ENCODE peak calls at places on chromosome 21, in five cellular contexts. One of them, this sample, is unnamed.
A peak's percentile ranks its signal among the peaks of the same experiment; 100 is the strongest.

GRCh38 chr21:35674895-35675470 is 385.3 kb downstream of the SETD4 start:
- DNase-seq in bronchial epithelial cell: no peak
- DNase-seq in Calu3: peak; percentile 25
- DNase-seq in progenitor cell of endocrine pancreas: no peak
- DNase-seq in GM13977: no peak
- DNase-seq in this sample: no peak

GRCh38 chr21:15272591-15272990 is 207.8 kb upstream of the NRIP1 start:
- DNase-seq in GM13977: no peak
- DNase-seq in Calu3: no peak
- DNase-seq in bronchial epithelial cell: no peak
- DNase-seq in progenitor cell of endocrine pancreas: no peak
- DNase-seq in this sample: no peak

GRCh38 chr21:19541612-19542011 is 1138.0 kb upstream of the TMPRSS15 start:
- DNase-seq in Calu3: no peak
- DNase-seq in progenitor cell of endocrine pancreas: no peak
- DNase-seq in GM13977: no peak
- DNase-seq in bronchial epithelial cell: no peak
- DNase-seq in this sample: no peak

GRCh38 chr21:16455526-16455925 is 725.7 kb downstream of the USP25 start:
- DNase-seq in GM13977: no peak
- DNase-seq in bronchial epithelial cell: no peak
- DNase-seq in progenitor cell of endocrine pancreas: no peak
- DNase-seq in Calu3: no peak
- DNase-seq in this sample: no peak

GRCh38 chr21:45578811-45579381 is 36.7 kb upstream of the SLC19A1 start:
- DNase-seq in progenitor cell of endocrine pancreas: no peak
- DNase-seq in Calu3: no peak
- DNase-seq in GM13977: no peak
- DNase-seq in bronchial epithelial cell: no peak
- DNase-seq in this sample: no peak

GRCh38 chr21:23522750-23523149 is 2084.5 kb downstream of the MRPL39 start:
- DNase-seq in bronchial epithelial cell: no peak
- DNase-seq in progenitor cell of endocrine pancreas: no peak
- DNase-seq in GM13977: no peak
- DNase-seq in Calu3: no peak
- DNase-seq in this sample: no peak

GRCh38 chr21:34983680-34984086 is 65.4 kb downstream of the RUNX1 start:
- DNase-seq in progenitor cell of endocrine pancreas: no peak
- DNase-seq in bronchial epithelial cell: peak; percentile 63
- DNase-seq in Calu3: no peak
- DNase-seq in GM13977: no peak
- DNase-seq in this sample: no peak

GRCh38 chr21:44742418-44743153 is 31.2 kb upstream of the TSPEAR start:
- DNase-seq in progenitor cell of endocrine pancreas: no peak
- DNase-seq in GM13977: no peak
- DNase-seq in Calu3: no peak
- DNase-seq in bronchial epithelial cell: peak; percentile 18
- DNase-seq in this sample: no peak

GRCh38 chr21:40668535-40669275 is 178.3 kb downstream of the DSCAM start:
- DNase-seq in GM13977: no peak
- DNase-seq in Calu3: no peak
- DNase-seq in progenitor cell of endocrine pancreas: no peak
- DNase-seq in bronchial epithelial cell: no peak
- DNase-seq in this sample: no peak

GRCh38 chr21:46027855-46028493 is 46.4 kb downstream of the COL6A1 start:
- DNase-seq in progenitor cell of endocrine pancreas: no peak
- DNase-seq in GM13977: no peak
- DNase-seq in Calu3: no peak
- DNase-seq in bronchial epithelial cell: no peak
- DNase-seq in this sample: no peak

GRCh38 chr21:28252923-28253322 is 739.8 kb downstream of the LTN1 start:
- DNase-seq in GM13977: no peak
- DNase-seq in bronchial epithelial cell: no peak
- DNase-seq in progenitor cell of endocrine pancreas: no peak
- DNase-seq in Calu3: no peak
- DNase-seq in this sample: no peak
- TF ChIP-seq CTCF in GM13977: no peak
- TF ChIP-seq CTCF in bronchial epithelial cell: no peak
- TF ChIP-seq CTCF in progenitor cell of endocrine pancreas: no peak
- TF ChIP-seq CTCF in Calu3: no peak
- TF ChIP-seq CTCF in this sample: no peak

GRCh38 chr21:42579456-42580075 is 65.9 kb downstream of the SLC37A1 start:
- DNase-seq in GM13977: no peak
- DNase-seq in progenitor cell of endocrine pancreas: no peak
- DNase-seq in bronchial epithelial cell: no peak
- DNase-seq in Calu3: no peak
- DNase-seq in this sample: no peak
- TF ChIP-seq CTCF in GM13977: no peak
- TF ChIP-seq CTCF in progenitor cell of endocrine pancreas: no peak
- TF ChIP-seq CTCF in bronchial epithelial cell: no peak
- TF ChIP-seq CTCF in Calu3: no peak
- TF ChIP-seq CTCF in this sample: no peak

DNA sequence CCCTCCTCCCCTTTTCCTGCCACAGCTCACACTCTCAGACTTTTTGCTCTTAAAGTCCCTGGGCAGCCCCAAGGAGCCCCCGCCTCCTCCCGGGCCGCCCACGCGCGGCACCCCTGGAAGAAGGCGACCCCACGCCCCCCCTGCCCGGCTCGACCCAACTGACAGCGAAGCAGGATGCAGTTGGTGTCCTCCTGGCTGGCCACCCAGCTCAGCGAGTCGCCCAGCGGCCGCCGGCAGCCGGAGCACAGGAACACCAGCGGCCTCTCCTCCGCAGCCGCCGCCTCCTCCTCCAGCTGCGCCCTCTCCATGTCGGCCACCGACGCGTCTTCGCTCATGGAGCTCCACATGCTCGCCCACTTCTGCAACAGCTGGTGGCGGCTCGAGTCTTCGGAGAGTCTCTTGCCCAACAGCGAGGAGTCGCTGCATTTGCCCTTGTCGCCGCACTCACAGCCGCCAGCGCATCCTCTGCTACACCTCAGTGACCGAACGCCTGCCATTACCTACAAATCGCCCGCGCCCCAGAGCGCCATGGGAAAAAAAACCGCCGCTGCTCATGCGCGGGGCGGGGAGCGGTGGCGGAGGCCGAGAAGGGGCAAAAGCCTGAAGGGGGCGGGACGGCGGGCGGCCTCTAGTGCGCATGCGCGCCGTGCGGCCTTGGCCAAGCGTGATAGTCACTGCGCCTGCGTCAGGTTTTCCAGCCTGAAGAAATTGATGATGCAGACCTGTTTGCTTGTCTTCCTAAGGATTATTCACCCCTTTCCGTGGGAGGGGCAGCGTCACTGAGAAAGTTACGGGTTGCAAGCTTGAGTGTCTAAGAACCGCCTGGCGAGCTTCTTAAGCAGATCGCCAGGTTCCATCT is at the start of gene MIS18A:
- DNase-seq in Calu3: peak; percentile 94
- DNase-seq in bronchial epithelial cell: peak; percentile 98
- DNase-seq in GM13977: peak; percentile 94
- DNase-seq in progenitor cell of endocrine pancreas: peak; percentile 97
- DNase-seq in this sample: peak; percentile 87
- TF ChIP-seq CTCF in Calu3: no peak
- TF ChIP-seq CTCF in bronchial epithelial cell: peak; percentile 9
- TF ChIP-seq CTCF in GM13977: no peak
- TF ChIP-seq CTCF in progenitor cell of endocrine pancreas: peak; percentile 3
- TF ChIP-seq CTCF in this sample: no peak

DNA sequence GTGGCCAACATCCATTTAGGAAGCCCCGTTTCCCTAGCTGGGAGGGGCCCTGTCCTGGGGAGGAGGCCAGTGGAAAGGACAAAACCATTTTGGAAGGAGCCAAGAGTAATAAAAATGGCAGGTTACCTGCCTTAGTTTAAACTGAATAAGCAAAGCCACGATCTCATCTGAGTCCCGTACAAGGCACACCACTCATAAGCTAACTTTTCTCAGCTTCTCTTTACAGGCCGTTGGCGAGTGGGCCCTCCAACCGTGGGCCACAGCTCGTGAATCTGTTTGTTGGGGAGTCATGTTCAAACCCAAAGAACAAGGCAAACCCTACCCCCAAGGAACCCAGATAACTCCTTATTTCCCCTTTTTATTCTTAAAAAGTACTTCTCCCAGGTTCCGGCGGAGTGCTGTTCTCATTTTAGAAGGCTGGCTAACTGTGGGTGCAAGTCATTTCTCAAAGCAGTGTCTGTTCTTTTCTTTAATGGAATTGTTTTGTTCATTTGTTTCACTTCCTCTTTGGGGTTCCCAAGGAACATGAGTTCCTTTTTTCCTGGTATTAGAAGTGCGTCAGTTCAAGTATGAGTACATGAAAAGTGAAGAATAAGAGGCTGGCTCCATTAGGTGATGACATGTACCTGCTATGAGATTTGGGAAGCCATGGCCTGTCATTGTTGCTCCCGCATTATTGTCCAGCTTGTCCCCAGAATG is 89.0 kb downstream of the PSMG1 start:
- DNase-seq in progenitor cell of endocrine pancreas: no peak
- DNase-seq in Calu3: no peak
- DNase-seq in bronchial epithelial cell: no peak
- DNase-seq in GM13977: no peak
- DNase-seq in this sample: no peak
- TF ChIP-seq CTCF in progenitor cell of endocrine pancreas: no peak
- TF ChIP-seq CTCF in Calu3: no peak
- TF ChIP-seq CTCF in bronchial epithelial cell: no peak
- TF ChIP-seq CTCF in GM13977: no peak
- TF ChIP-seq CTCF in this sample: no peak

GRCh38 chr21:28235169-28235892 is 757.3 kb downstream of the LTN1 start:
- DNase-seq in progenitor cell of endocrine pancreas: no peak
- DNase-seq in GM13977: no peak
- DNase-seq in bronchial epithelial cell: no peak
- DNase-seq in Calu3: no peak
- DNase-seq in this sample: no peak
- TF ChIP-seq CTCF in progenitor cell of endocrine pancreas: no peak
- TF ChIP-seq CTCF in GM13977: no peak
- TF ChIP-seq CTCF in bronchial epithelial cell: peak; percentile 4
- TF ChIP-seq CTCF in Calu3: no peak
- TF ChIP-seq CTCF in this sample: no peak

DNA sequence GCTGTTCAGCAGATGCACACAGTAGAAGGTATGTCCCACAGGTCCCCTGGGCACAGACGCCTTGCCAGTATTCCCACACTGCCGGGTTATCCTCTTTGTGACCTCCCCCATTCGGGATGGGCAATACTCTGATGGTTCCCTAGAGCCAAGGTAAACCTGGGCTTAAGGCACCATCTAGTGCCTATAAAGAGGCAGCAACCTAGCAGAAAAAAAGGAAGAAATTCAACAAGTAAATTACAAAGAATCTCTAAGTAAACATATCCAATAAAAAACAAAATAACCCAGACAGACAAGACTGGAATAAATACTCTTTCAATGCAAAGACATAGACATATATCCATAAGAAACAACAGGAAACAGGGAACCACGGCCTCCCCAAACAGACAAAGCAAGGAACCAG is 39.4 kb downstream of the HSF2BP start:
- DNase-seq in GM13977: no peak
- DNase-seq in bronchial epithelial cell: no peak
- DNase-seq in progenitor cell of endocrine pancreas: no peak
- DNase-seq in Calu3: no peak
- DNase-seq in this sample: no peak
- TF ChIP-seq CTCF in GM13977: no peak
- TF ChIP-seq CTCF in bronchial epithelial cell: peak; percentile 10
- TF ChIP-seq CTCF in progenitor cell of endocrine pancreas: no peak
- TF ChIP-seq CTCF in Calu3: no peak
- TF ChIP-seq CTCF in this sample: no peak

This sample was measured in omental fat pad.